ENCODE peak calls at places on chromosome 9, in nine cellular contexts. C is heart left ventricle, G is gastrocnemius medialis, R is tibial nerve, Q is sigmoid colon, A is HCT116, W is spleen, Y is A549, T is ovary. J is an unnamed sample.

GRCh38 chr9:130523921-130524320 is 55.5 kb upstream of the FUBP3 start:
- DNase-seq in G (no peak), R (no peak), A (no peak), Y (no peak), W (no peak), Q (no peak), C (no peak), T (no peak), J (no peak)

GRCh38 chr9:76545191-76545590 is 86.2 kb downstream of the GCNT1 start:
- DNase-seq in T (no peak), R (no peak), A (no peak), Y (no peak), G (no peak), C (no peak), W (no peak), Q (no peak), J (no peak)

GRCh38 chr9:107989544-107989943 is 500.0 kb upstream of the KLF4 start:
- DNase-seq in A (no peak), G (peak), T (no peak), R (peak), Q (peak), Y (no peak), C (no peak), W (no peak), J (peak)

GRCh38 chr9:73023025-73023541 is 70.2 kb upstream of the ALDH1A1 start:
- DNase-seq in R (no peak), Q (peak), Y (peak), T (peak), C (peak), W (no peak), G (peak), A (peak), J (peak)

GRCh38 chr9:93612052-93612795 is 35.8 kb downstream of the PHF2 start:
- DNase-seq in A (no peak), G (no peak), R (no peak), W (no peak), Y (no peak), Q (no peak), C (no peak), T (no peak), J (no peak)

GRCh38 chr9:137680445-137681358 is 61.9 kb downstream of the EHMT1 start:
- DNase-seq in C (no peak), Y (no peak), R (no peak), A (no peak), T (no peak), W (peak), G (no peak), Q (no peak), J (no peak)

GRCh38 chr9:76650692-76651091 is 113.5 kb upstream of the PCA3 start:
- DNase-seq in Q (no peak), C (no peak), Y (no peak), R (no peak), A (no peak), T (no peak), G (no peak), W (no peak), J (no peak)

GRCh38 chr9:101716629-101717028 is 21.8 kb downstream of the GRIN3A start:
- DNase-seq in R (no peak), A (no peak), W (no peak), T (peak), G (no peak), Y (no peak), C (no peak), Q (no peak), J (no peak)

GRCh38 chr9:93013856-93014582 is 44.5 kb upstream of the SUSD3 start:
- DNase-seq in A (no peak), Y (no peak), C (no peak), W (no peak), T (no peak), G (no peak), Q (peak), R (no peak), J (no peak)

GRCh38 chr9:114657705-114658104 is at the start of gene TEX53:
- DNase-seq in T (no peak), G (no peak), R (no peak), Q (no peak), C (no peak), A (no peak), Y (no peak), W (no peak), J (no peak)

GRCh38 chr9:82882133-82882532 is 180.8 kb downstream of the RASEF start:
- DNase-seq in A (no peak), Q (no peak), R (no peak), G (no peak), Y (no peak), C (no peak), T (no peak), W (no peak), J (no peak)

GRCh38 chr9:127541865-127542264 is 70.2 kb upstream of the STXBP1 start:
- DNase-seq in Q (peak), R (peak), Y (no peak), C (peak), W (no peak), T (no peak), A (no peak), G (peak), J (peak)

GRCh38 chr9:127898433-127899199 is 787 bp downstream of the ST6GALNAC6 start:
- DNase-seq in C (peak), G (no peak), W (peak), Y (no peak), T (peak), R (peak), A (no peak), Q (peak), J (peak)

GRCh38 chr9:72680593-72681317 is 159.3 kb downstream of the TMC1 start:
- DNase-seq in C (no peak), W (no peak), R (no peak), T (no peak), Y (no peak), Q (no peak), G (no peak), A (no peak), J (no peak)

GRCh38 chr9:127971357-127972315 is 9.2 kb downstream of the EEIG1 start:
- DNase-seq in R (no peak), G (no peak), Q (peak), C (peak), A (no peak), W (no peak), Y (no peak), T (peak), J (no peak)

GRCh38 chr9:129712595-129713524 is 40.0 kb downstream of the PTGES start:
- DNase-seq in T (no peak), G (no peak), A (no peak), Q (no peak), Y (no peak), C (no peak), R (no peak), W (no peak), J (no peak)

GRCh38 chr9:3497857-3498256 is 27.9 kb downstream of the RFX3 start:
- DNase-seq in R (no peak), Q (no peak), T (no peak), Y (no peak), C (no peak), W (no peak), G (no peak), A (no peak), J (no peak)

GRCh38 chr9:130444565-130445221 is at the start of gene ASS1:
- DNase-seq in G (peak), C (peak), T (peak), R (peak), Q (peak), W (no peak), A (no peak), Y (peak), J (peak)

GRCh38 chr9:110767559-110768063 is 99.0 kb downstream of the MUSK start:
- DNase-seq in G (peak), W (no peak), T (peak), R (peak), Y (no peak), C (peak), A (no peak), Q (peak), J (peak)

GRCh38 chr9:117779760-117780159 is 75.6 kb downstream of the TLR4 start:
- DNase-seq in R (no peak), G (no peak), T (no peak), C (no peak), Y (no peak), Q (no peak), A (no peak), W (no peak), J (no peak)

GRCh38 chr9:70902705-70903131 is 218.7 kb downstream of the TRPM3 start:
- DNase-seq in Y (peak), G (no peak), R (peak), T (no peak), C (peak), A (no peak), Q (no peak), W (no peak), J (peak)

GRCh38 chr9:73149371-73150067 is 2.1 kb upstream of the ANXA1 start:
- DNase-seq in T (no peak), G (no peak), Q (no peak), A (peak), W (no peak), R (no peak), C (no peak), Y (peak), J (no peak)

GRCh38 chr9:1354066-1354465 is 303.9 kb downstream of the DMRT2 start:
- DNase-seq in C (no peak), T (no peak), G (no peak), A (no peak), W (no peak), Q (no peak), Y (no peak), R (no peak), J (no peak)

GRCh38 chr9:137027369-137028012 is 546 bp downstream of the ABCA2 start:
- DNase-seq in Y (no peak), R (no peak), A (no peak), Q (no peak), G (no peak), T (no peak), C (no peak), W (peak), J (no peak)

GRCh38 chr9:11821541-11821940 is 871.6 kb upstream of the TYRP1 start:
- DNase-seq in R (no peak), G (no peak), C (no peak), W (no peak), T (no peak), Q (no peak), Y (no peak), A (no peak), J (no peak)

GRCh38 chr9:107068581-107068980 is 205.6 kb downstream of the ZNF462 start:
- DNase-seq in W (no peak), C (no peak), A (no peak), G (no peak), Q (no peak), R (no peak), T (no peak), Y (no peak), J (no peak)

GRCh38 chr9:107174441-107174840 is 108.6 kb upstream of the RAD23B start:
- DNase-seq in A (no peak), Y (no peak), G (peak), T (no peak), C (no peak), W (no peak), Q (no peak), R (no peak), J (no peak)

GRCh38 chr9:94925751-94926456 is 199.4 kb downstream of the AOPEP start:
- DNase-seq in Y (no peak), G (no peak), T (peak), Q (no peak), W (no peak), C (no peak), R (no peak), A (no peak), J (no peak)

GRCh38 chr9:94921656-94922055 is 195.2 kb downstream of the AOPEP start:
- DNase-seq in Q (no peak), W (no peak), T (peak), C (no peak), A (no peak), R (no peak), G (no peak), Y (no peak), J (no peak)

GRCh38 chr9:94922691-94923107 is 196.2 kb downstream of the AOPEP start:
- DNase-seq in W (no peak), T (peak), A (no peak), Y (no peak), Q (peak), C (no peak), G (no peak), R (peak), J (peak)

GRCh38 chr9:94922098-94922607 is 195.7 kb downstream of the AOPEP start:
- DNase-seq in W (no peak), T (peak), A (no peak), C (peak), G (no peak), Y (no peak), R (peak), Q (peak), J (peak)

GRCh38 chr9:94923333-94924089 is 197.0 kb downstream of the AOPEP start:
- DNase-seq in G (no peak), T (peak), A (no peak), Q (no peak), W (no peak), C (no peak), Y (no peak), R (no peak), J (no peak)
- H3K27ac ChIP-seq in G (peak), T (peak), A (no peak), Q (peak), W (peak), C (no peak), Y (peak), R (peak), J (peak)

GRCh38 chr9:133125706-133126696 is 5.0 kb upstream of the RALGDS start:
- DNase-seq in A (no peak), Q (peak), T (peak), Y (no peak), C (peak), G (no peak), W (no peak), R (no peak), J (peak)
- TF ChIP-seq POLR2A in A (no peak), Q (no peak), T (no peak), Y (no peak), C (no peak), G (no peak), W (no peak), R (no peak), J (no peak)

GRCh38 chr9:124062172-124062571 is 50.6 kb downstream of the LHX2 start:
- DNase-seq in T (no peak), Q (no peak), R (no peak), W (no peak), C (no peak), G (no peak), Y (no peak), A (no peak), J (no peak)
- TF ChIP-seq CTCF in T (no peak), Q (no peak), R (no peak), W (no peak), C (no peak), G (no peak), Y (peak), A (peak), J (no peak)

DNA sequence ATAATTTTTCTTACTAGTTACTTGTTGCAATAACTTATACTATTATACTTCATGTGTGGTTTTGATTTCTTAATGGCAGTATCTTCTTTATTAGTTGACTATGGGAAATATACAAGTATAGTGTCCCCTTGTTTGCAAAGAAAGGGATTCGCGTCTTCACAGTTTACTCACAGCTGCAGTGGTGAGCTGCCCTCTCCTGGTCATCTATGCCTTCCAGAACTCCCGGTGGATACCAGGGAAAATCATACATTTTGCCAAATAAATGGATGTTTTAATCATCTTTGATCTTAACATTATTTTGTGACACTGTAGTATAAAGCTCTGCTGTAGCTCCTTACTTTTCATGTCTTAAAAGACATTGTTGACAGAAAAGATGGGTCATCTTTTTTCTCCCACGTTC is 142.0 kb downstream of the ZCCHC7 start:
- DNase-seq in A (no peak), R (no peak), Q (no peak), W (no peak), G (no peak), Y (no peak), T (no peak), C (no peak), J (no peak)
- H3K27ac ChIP-seq in A (no peak), R (no peak), Q (no peak), W (no peak), G (no peak), Y (no peak), T (no peak), C (no peak), J (no peak)

DNA sequence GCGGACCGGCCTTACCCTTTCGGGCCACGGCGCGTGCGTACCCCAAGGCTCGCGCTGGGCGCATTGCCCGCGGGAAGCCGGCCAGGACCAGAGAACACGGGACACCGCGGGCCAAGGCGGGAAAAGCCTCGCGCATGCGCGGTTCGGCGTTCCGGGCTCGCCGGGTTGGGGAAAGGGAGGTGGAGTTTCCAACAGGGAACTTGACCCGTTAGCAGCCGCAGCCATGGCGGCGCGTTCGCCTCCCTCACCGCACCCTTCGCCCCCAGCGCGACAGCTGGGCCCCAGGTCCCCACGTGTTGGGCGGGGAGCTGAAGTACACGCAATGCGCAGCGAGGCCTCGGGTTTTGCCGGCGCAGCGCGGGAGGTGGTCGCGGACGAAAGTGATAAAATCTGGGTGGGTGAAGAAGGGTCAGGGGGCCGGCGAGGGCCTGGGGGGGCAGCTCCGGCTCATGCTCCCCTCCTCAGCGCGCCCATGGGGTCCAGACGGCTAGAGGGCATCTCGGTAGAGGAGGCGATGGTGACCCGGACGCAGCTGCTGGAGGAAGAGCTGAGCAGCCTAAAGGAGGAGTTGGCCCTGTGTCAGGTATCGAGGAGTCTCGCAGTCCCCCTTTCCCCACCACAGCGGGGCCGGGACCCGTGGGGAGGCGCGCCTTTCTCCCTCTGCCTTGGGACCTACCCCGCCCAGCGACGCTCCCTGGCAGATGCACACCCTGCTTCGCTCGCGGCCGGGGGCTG is at the start of gene CNTLN:
- DNase-seq in G (peak), W (peak), T (peak), Q (peak), R (peak), A (peak), Y (peak), C (peak), J (peak)
- TF ChIP-seq POLR2A in G (peak), W (no peak), T (peak), Q (no peak), R (peak), A (peak), Y (peak), C (no peak), J (peak)

GRCh38 chr9:100426532-100427365 is at the start of gene MSANTD3:
- DNase-seq in W (peak), G (peak), Q (peak), C (peak), T (peak), R (no peak), A (peak), Y (peak), J (peak)
- TF ChIP-seq CTCF in W (peak), G (peak), Q (no peak), C (no peak), T (peak), R (peak), A (no peak), Y (peak), J (peak)

GRCh38 chr9:83986765-83987401 is 6.3 kb downstream of the RMI1 start:
- DNase-seq in Q (no peak), Y (no peak), A (peak), R (no peak), G (no peak), W (no peak), C (no peak), T (no peak), J (no peak)
- H3K27ac ChIP-seq in Q (peak), Y (peak), A (peak), R (no peak), G (peak), W (no peak), C (no peak), T (no peak), J (no peak)

J was measured in uterus.